ENCODE peak calls at places on chromosomes 5 and 9, in eight cellular contexts. G is H7, E is GM12865, U is retinal pigment epithelial cell, N is sigmoid colon, O is GM12864, B is heart left ventricle, F is Panc1. P is an unnamed sample.

GRCh38 chr9:92266486-92266885 is 27.0 kb downstream of the IARS1 start:
- DNase-seq in G (no peak), E (no peak), U (no peak), N (no peak), O (no peak), B (peak; percentile 41), F (no peak), P (no peak)

GRCh38 chr5:96258692-96259091 is 174.4 kb downstream of the PCSK1 start:
- DNase-seq in G (no peak), E (no peak), U (no peak), N (no peak), O (no peak), B (no peak), F (no peak), P (no peak)

GRCh38 chr9:14500705-14501104 is 186.8 kb upstream of the NFIB start:
- DNase-seq in G (no peak), E (peak; percentile 21), U (no peak), N (no peak), O (no peak), B (no peak), F (no peak), P (no peak)

GRCh38 chr9:83622433-83622813 is 520 bp upstream of the IDNK start:
- DNase-seq in G (peak; percentile 19), E (peak; percentile 33), U (no peak), N (no peak), O (no peak), B (no peak), F (no peak), P (no peak)

GRCh38 chr5:149352169-149352568 is 5.7 kb upstream of the PCYOX1L start:
- DNase-seq in G (no peak), E (no peak), U (no peak), N (no peak), O (no peak), B (no peak), F (no peak), P (no peak)

GRCh38 chr5:10746711-10747110 is 14.3 kb downstream of the DAP start:
- DNase-seq in G (no peak), E (no peak), U (no peak), N (no peak), O (no peak), B (no peak), F (no peak), P (no peak)

GRCh38 chr5:135223891-135224625 is 175.0 kb downstream of the MACROH2A1 start:
- DNase-seq in G (no peak), E (no peak), U (no peak), N (peak; percentile 28), O (no peak), B (no peak), F (no peak), P (no peak)

GRCh38 chr5:86232246-86232645 is 385.5 kb upstream of the COX7C start:
- DNase-seq in G (no peak), E (no peak), U (no peak), N (no peak), O (no peak), B (no peak), F (no peak), P (no peak)

GRCh38 chr9:136482046-136482792 is 621 bp downstream of the SEC16A start:
- DNase-seq in G (no peak), E (peak; percentile 39), U (peak; percentile 7), N (peak; percentile 79), O (no peak), B (no peak), F (no peak), P (peak; percentile 62)

GRCh38 chr5:174311531-174312269 is 266.2 kb downstream of the NSG2 start:
- DNase-seq in G (peak; percentile 95), E (peak; percentile 73), U (no peak), N (no peak), O (no peak), B (peak; percentile 78), F (no peak), P (peak; percentile 71)

GRCh38 chr9:133627341-133627740 is 8.8 kb upstream of the DBH start:
- DNase-seq in G (no peak), E (no peak), U (no peak), N (no peak), O (no peak), B (no peak), F (no peak), P (no peak)

GRCh38 chr5:88940712-88941111 is 57.7 kb upstream of the MEF2C start:
- DNase-seq in G (no peak), E (peak; percentile 47), U (no peak), N (no peak), O (no peak), B (no peak), F (no peak), P (no peak)

GRCh38 chr5:161544350-161544765 is 2.2 kb downstream of the GABRB2 start:
- DNase-seq in G (peak; percentile 48), E (peak; percentile 70), U (peak; percentile 7), N (no peak), O (no peak), B (peak; percentile 23), F (no peak), P (peak; percentile 48)

GRCh38 chr9:89418882-89419641 is 78.9 kb downstream of the SEMA4D start:
- DNase-seq in G (no peak), E (peak; percentile 86), U (no peak), N (no peak), O (no peak), B (no peak), F (no peak), P (no peak)

GRCh38 chr9:96222132-96222531 is 79.8 kb downstream of the HSD17B3 start:
- DNase-seq in G (peak; percentile 81), E (no peak), U (no peak), N (peak; percentile 6), O (no peak), B (no peak), F (no peak), P (no peak)

GRCh38 chr5:135441919-135442318 is 5.2 kb downstream of the DCANP1 start:
- DNase-seq in G (peak; percentile 2), E (no peak), U (no peak), N (peak; percentile 39), O (no peak), B (no peak), F (no peak), P (peak; percentile 2)

GRCh38 chr9:124834586-124834985 is 18.7 kb upstream of the WDR38 start:
- DNase-seq in G (peak; percentile 51), E (no peak), U (peak; percentile 58), N (no peak), O (no peak), B (no peak), F (no peak), P (no peak)

GRCh38 chr5:92906798-92907380 is 674.1 kb downstream of the NR2F1-AS1 start:
- DNase-seq in G (no peak), E (no peak), U (no peak), N (no peak), O (no peak), B (no peak), F (no peak), P (no peak)

GRCh38 chr5:92907914-92908606 is 673.0 kb downstream of the NR2F1-AS1 start:
- DNase-seq in G (no peak), E (peak; percentile 38), U (no peak), N (no peak), O (peak; percentile 1), B (no peak), F (no peak), P (no peak)

GRCh38 chr5:92899611-92900010 is 681.4 kb downstream of the NR2F1-AS1 start:
- DNase-seq in G (no peak), E (no peak), U (no peak), N (no peak), O (no peak), B (no peak), F (no peak), P (no peak)

GRCh38 chr5:92908952-92909351 is 672.1 kb downstream of the NR2F1-AS1 start:
- DNase-seq in G (no peak), E (no peak), U (no peak), N (no peak), O (no peak), B (no peak), F (no peak), P (no peak)

DNA sequence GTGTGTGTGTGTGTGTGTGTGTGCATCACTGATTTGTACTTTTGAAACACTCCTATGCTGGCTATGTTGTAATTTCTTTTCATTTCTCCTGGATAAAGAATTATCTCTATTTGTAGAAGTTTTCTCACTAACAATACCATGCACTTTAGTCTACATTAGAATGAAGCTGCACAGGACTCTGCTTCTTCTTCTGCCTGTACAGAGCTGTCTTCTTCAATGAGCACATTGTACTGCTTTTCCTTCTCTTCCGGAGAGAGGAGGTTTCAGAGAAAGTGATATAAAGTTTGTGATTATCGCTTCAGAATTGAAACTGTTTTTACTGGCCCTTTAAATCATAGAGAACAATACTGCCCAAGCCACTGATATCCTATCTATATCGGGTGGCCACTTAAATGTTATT is 677.0 kb downstream of the NR2F1-AS1 start:
- DNase-seq in G (no peak), E (no peak), U (no peak), N (no peak), O (no peak), B (no peak), F (no peak), P (no peak)
- H3K4me3 ChIP-seq in G (no peak overlapping the region), E (no peak overlapping the region), U (no peak overlapping the region), N (no peak overlapping the region), O (no peak overlapping the region), B (no peak overlapping the region), F (no peak overlapping the region), P (no peak overlapping the region)

GRCh38 chr9:129549684-129550083 is 71.2 kb downstream of the C9orf50 start:
- DNase-seq in G (peak; percentile 69), E (no peak), U (no peak), N (peak; percentile 81), O (no peak), B (peak; percentile 66), F (no peak), P (no peak)
- H3K4me3 ChIP-seq in G (peak overlapping the region; percentile 46), E (no peak overlapping the region), U (peak overlapping the region; percentile 27), N (peak overlapping the region; percentile 71), O (no peak overlapping the region), B (peak overlapping the region; percentile 59), F (peak overlapping the region; percentile 43), P (no peak overlapping the region)

GRCh38 chr9:94554078-94554438 is 825 bp upstream of the PCAT7 start:
- DNase-seq in G (peak; percentile 38), E (no peak), U (no peak), N (no peak), O (no peak), B (no peak), F (no peak), P (no peak)
- H3K4me3 ChIP-seq in G (peak overlapping the region; percentile 80), E (no peak overlapping the region), U (no peak overlapping the region), N (no peak overlapping the region), O (no peak overlapping the region), B (no peak overlapping the region), F (peak overlapping the region; percentile 56), P (no peak overlapping the region)

GRCh38 chr5:67165524-67166459 is 30.8 kb downstream of the CD180 start:
- DNase-seq in G (peak; percentile 87), E (peak; percentile 90), U (peak; percentile 30), N (peak; percentile 92), O (peak; percentile 75), B (peak; percentile 90), F (no peak), P (peak; percentile 87)

GRCh38 chr5:67164856-67165523 is 31.6 kb downstream of the CD180 start:
- DNase-seq in G (peak; percentile 20), E (no peak), U (no peak), N (no peak), O (no peak), B (no peak), F (no peak), P (no peak)

GRCh38 chr5:67163863-67164595 is 32.6 kb downstream of the CD180 start:
- DNase-seq in G (peak; percentile 28), E (no peak), U (no peak), N (no peak), O (no peak), B (no peak), F (no peak), P (no peak)

GRCh38 chr5:67166886-67167285 is 29.7 kb downstream of the CD180 start:
- DNase-seq in G (peak; percentile 34), E (no peak), U (no peak), N (no peak), O (no peak), B (no peak), F (no peak), P (no peak)

GRCh38 chr5:67166460-67166871 is 30.1 kb downstream of the CD180 start:
- DNase-seq in G (peak; percentile 70), E (peak; percentile 64), U (no peak), N (peak; percentile 70), O (peak; percentile 58), B (peak; percentile 64), F (no peak), P (peak; percentile 71)
- H3K4me3 ChIP-seq in G (peak overlapping the region; percentile 22), E (peak overlapping the region; percentile 59), U (peak overlapping the region; percentile 29), N (peak overlapping the region; percentile 38), O (peak overlapping the region; percentile 52), B (peak overlapping the region; percentile 36), F (no peak overlapping the region), P (peak overlapping the region; percentile 55)